ENCODE peak calls at places on chromosomes 12 and 14, in four cellular contexts. One of them, this sample, is unnamed.

GRCh38 chr14:31261859-31262739 is 54.5 kb upstream of the HECTD1 start:
- DNase-seq in AG10803: peak; percentile 69
- DNase-seq in MCF 10A: peak; percentile 75
- DNase-seq in cardiac fibroblast: peak; percentile 83
- DNase-seq in this sample: peak; percentile 87

GRCh38 chr12:114209852-114210251 is 196.1 kb downstream of the TBX5 start:
- DNase-seq in AG10803: no peak
- DNase-seq in cardiac fibroblast: no peak
- DNase-seq in MCF 10A: no peak
- DNase-seq in this sample: no peak

GRCh38 chr14:103311171-103311997 is 22.7 kb upstream of the EIF5 start:
- DNase-seq in AG10803: no peak
- DNase-seq in cardiac fibroblast: no peak
- DNase-seq in MCF 10A: no peak
- DNase-seq in this sample: no peak

GRCh38 chr14:102279688-102280348 is 25.1 kb downstream of the MOK start:
- DNase-seq in cardiac fibroblast: peak; percentile 98
- DNase-seq in MCF 10A: peak; percentile 99
- DNase-seq in AG10803: peak; percentile 100
- DNase-seq in this sample: peak; percentile 94

GRCh38 chr12:115468087-115468510 is 784.1 kb upstream of the TBX3 start:
- DNase-seq in cardiac fibroblast: peak; percentile 31
- DNase-seq in MCF 10A: no peak
- DNase-seq in AG10803: no peak
- DNase-seq in this sample: peak; percentile 13

GRCh38 chr12:101172316-101172715 is 37.7 kb downstream of the SLC5A8 start:
- DNase-seq in MCF 10A: no peak
- DNase-seq in AG10803: peak; percentile 41
- DNase-seq in cardiac fibroblast: no peak
- DNase-seq in this sample: peak; percentile 37

GRCh38 chr12:84842406-84843013 is 70.1 kb downstream of the SLC6A15 start:
- DNase-seq in MCF 10A: peak; percentile 59
- DNase-seq in AG10803: peak; percentile 62
- DNase-seq in cardiac fibroblast: peak; percentile 63
- DNase-seq in this sample: peak; percentile 48

GRCh38 chr14:88346048-88346639 is 23.1 kb upstream of the KCNK10 start:
- DNase-seq in cardiac fibroblast: no peak
- DNase-seq in MCF 10A: no peak
- DNase-seq in AG10803: no peak
- DNase-seq in this sample: no peak

GRCh38 chr12:110531741-110532333 is 29.7 kb downstream of the RAD9B start:
- DNase-seq in MCF 10A: peak; percentile 73
- DNase-seq in cardiac fibroblast: peak; percentile 57
- DNase-seq in AG10803: peak; percentile 82
- DNase-seq in this sample: peak; percentile 70

GRCh38 chr12:107369679-107370078 is 276.3 kb upstream of the CRY1 start:
- DNase-seq in cardiac fibroblast: no peak
- DNase-seq in AG10803: no peak
- DNase-seq in MCF 10A: no peak
- DNase-seq in this sample: no peak

GRCh38 chr12:121767525-121768016 is 25.9 kb downstream of the RHOF start:
- DNase-seq in AG10803: peak; percentile 73
- DNase-seq in MCF 10A: no peak
- DNase-seq in cardiac fibroblast: peak; percentile 84
- DNase-seq in this sample: peak; percentile 74

GRCh38 chr14:65910108-65910507 is 497.6 kb downstream of the FUT8 start:
- DNase-seq in MCF 10A: peak; percentile 72
- DNase-seq in AG10803: peak; percentile 73
- DNase-seq in cardiac fibroblast: peak; percentile 70
- DNase-seq in this sample: peak; percentile 50

GRCh38 chr14:33564774-33565630 is 385.9 kb downstream of the EGLN3 start:
- DNase-seq in MCF 10A: peak; percentile 88
- DNase-seq in cardiac fibroblast: peak; percentile 81
- DNase-seq in AG10803: peak; percentile 30
- DNase-seq in this sample: no peak

GRCh38 chr14:67577909-67578749 is 21.9 kb downstream of the PIGH start:
- DNase-seq in MCF 10A: no peak
- DNase-seq in AG10803: no peak
- DNase-seq in cardiac fibroblast: no peak
- DNase-seq in this sample: no peak

GRCh38 chr14:99734406-99735051 is 50.4 kb downstream of the CYP46A1 start:
- DNase-seq in cardiac fibroblast: no peak
- DNase-seq in AG10803: no peak
- DNase-seq in MCF 10A: no peak
- DNase-seq in this sample: no peak

GRCh38 chr12:83224012-83224411 is 537.3 kb downstream of the TMTC2 start:
- DNase-seq in MCF 10A: no peak
- DNase-seq in AG10803: no peak
- DNase-seq in cardiac fibroblast: no peak
- DNase-seq in this sample: no peak

GRCh38 chr12:79174656-79175055 is 310.1 kb downstream of the SYT1 start:
- DNase-seq in AG10803: peak; percentile 69
- DNase-seq in cardiac fibroblast: peak; percentile 78
- DNase-seq in MCF 10A: peak; percentile 50
- DNase-seq in this sample: peak; percentile 58

GRCh38 chr12:20415013-20415412 is 46.7 kb downstream of the PDE3A start:
- DNase-seq in MCF 10A: no peak
- DNase-seq in AG10803: peak; percentile 9
- DNase-seq in cardiac fibroblast: peak; percentile 88
- DNase-seq in this sample: no peak

GRCh38 chr14:49306152-49306751 is 279.9 kb downstream of the RPS29 start:
- DNase-seq in AG10803: peak; percentile 1
- DNase-seq in cardiac fibroblast: peak; percentile 26
- DNase-seq in MCF 10A: peak; percentile 37
- DNase-seq in this sample: no peak

GRCh38 chr12:121711925-121712461 is 559 bp upstream of the TMEM120B start:
- DNase-seq in cardiac fibroblast: peak; percentile 27
- DNase-seq in AG10803: peak; percentile 37
- DNase-seq in MCF 10A: no peak
- DNase-seq in this sample: peak; percentile 41

GRCh38 chr12:127193341-127193740 is 1073.6 kb upstream of the TMEM132C start:
- DNase-seq in AG10803: no peak
- DNase-seq in cardiac fibroblast: no peak
- DNase-seq in MCF 10A: peak; percentile 55
- DNase-seq in this sample: no peak

GRCh38 chr14:77186911-77187648 is 5.5 kb downstream of the TMEM63C start:
- DNase-seq in cardiac fibroblast: peak; percentile 10
- DNase-seq in AG10803: peak; percentile 21
- DNase-seq in MCF 10A: peak; percentile 85
- DNase-seq in this sample: no peak